ENCODE peak calls at places on chromosome 1, in four cellular contexts. I is NCI-H1105, F is SK-N-SH, B is amniotic stem cell. G is an unnamed sample.

GRCh38 chr1:186404454-186405051 is 28.9 kb downstream of the ODR4 start:
- DNase-seq in B (no peak), F (peak; percentile 32), I (no peak), G (no peak)

GRCh38 chr1:60848583-60849188 is 233.7 kb upstream of the NFIA start:
- DNase-seq in I (peak; percentile 48), F (no peak), B (peak; percentile 21), G (no peak)

GRCh38 chr1:60146884-60147283 is 73.3 kb upstream of the C1orf87 start:
- DNase-seq in F (no peak), I (no peak), B (no peak), G (no peak)

GRCh38 chr1:172002725-172003345 is 161.5 kb downstream of the DNM3 start:
- DNase-seq in F (peak; percentile 20), I (no peak), B (peak; percentile 39), G (peak; percentile 19)

GRCh38 chr1:3194760-3195479 is 125.9 kb downstream of the PRDM16 start:
- DNase-seq in B (no peak), F (no peak), I (no peak), G (no peak)

GRCh38 chr1:17680335-17680734 is 74.8 kb upstream of the ACTL8 start:
- DNase-seq in B (no peak), F (no peak), I (no peak), G (no peak)

GRCh38 chr1:203354246-203354645 is 3.3 kb upstream of the FMOD start:
- DNase-seq in F (no peak), I (no peak), B (no peak), G (no peak)

GRCh38 chr1:155136728-155137127 is 1.1 kb downstream of the SLC50A1 start:
- DNase-seq in F (no peak), I (no peak), B (no peak), G (no peak)

GRCh38 chr1:3360646-3361257 is 93.7 kb upstream of the ARHGEF16 start:
- DNase-seq in I (no peak), B (no peak), F (no peak), G (no peak)

GRCh38 chr1:206581571-206581981 is 30.7 kb downstream of the EIF2D start:
- DNase-seq in F (no peak), B (no peak), I (no peak), G (no peak)

GRCh38 chr1:38489844-38490270 is 369.7 kb downstream of the RRAGC start:
- DNase-seq in B (no peak), F (peak; percentile 78), I (no peak), G (peak; percentile 60)

GRCh38 chr1:22745675-22746585 is 35.3 kb downstream of the EPHB2 start:
- DNase-seq in I (no peak), F (peak; percentile 69), B (no peak), G (peak; percentile 48)

GRCh38 chr1:10283318-10283984 is 73.1 kb downstream of the KIF1B start:
- DNase-seq in I (no peak), B (no peak), F (no peak), G (peak; percentile 5)

GRCh38 chr1:160167580-160167979 is 16.2 kb downstream of the ATP1A4 start:
- DNase-seq in I (no peak), F (no peak), B (no peak), G (no peak)

GRCh38 chr1:109794319-109795132 is 30.8 kb upstream of the EPS8L3 start:
- DNase-seq in F (no peak), I (no peak), B (no peak), G (no peak)

GRCh38 chr1:229342902-229343587 is at the start of gene CCSAP:
- DNase-seq in B (no peak), F (no peak), I (no peak), G (no peak)

GRCh38 chr1:76330993-76331603 is 256.6 kb downstream of the ST6GALNAC3 start:
- DNase-seq in B (peak; percentile 12), F (peak; percentile 16), I (peak; percentile 52), G (peak; percentile 17)

GRCh38 chr1:30807318-30808066 is 49.9 kb upstream of the LAPTM5 start:
- DNase-seq in I (peak; percentile 95), F (peak; percentile 72), B (no peak), G (peak; percentile 79)

GRCh38 chr1:219385786-219386427 is 212.2 kb downstream of the LYPLAL1 start:
- DNase-seq in B (peak; percentile 31), I (peak; percentile 75), F (peak; percentile 23), G (peak; percentile 57)